ENCODE peak calls at places on chromosome 3, in four cellular contexts. K is stomach, X is iPS DF 6.9, W is cardiac fibroblast. Q is an unnamed sample.
A peak's percentile ranks its signal among the peaks of the same experiment; 100 is the strongest.

GRCh38 chr3:157069406-157069805 is 90.5 kb downstream of the CCNL1 start:
- DNase-seq in K (no peak), X (no peak), W (no peak), Q (no peak)

GRCh38 chr3:160661660-160662059 is 15.3 kb upstream of the ARL14 start:
- DNase-seq in K (no peak), X (no peak), W (no peak), Q (no peak)

GRCh38 chr3:126155280-126155640 is 25.1 kb downstream of the ALDH1L1 start:
- DNase-seq in K (no peak), X (no peak), W (no peak), Q (no peak)

GRCh38 chr3:58434990-58435389 is 1.4 kb upstream of the PDHB start:
- DNase-seq in K (no peak), X (peak; percentile 83), W (peak; percentile 82), Q (peak; percentile 86)

GRCh38 chr3:64687781-64688515 is at the start of gene ADAMTS9:
- DNase-seq in K (peak; percentile 42), X (no peak), W (peak; percentile 89), Q (peak; percentile 53)

GRCh38 chr3:13451301-13451673 is 28.8 kb upstream of the HDAC11 start:
- DNase-seq in K (no peak), X (no peak), W (no peak), Q (no peak)

GRCh38 chr3:36992806-36993325 is at the start of gene EPM2AIP1:
- DNase-seq in K (no peak), X (peak; percentile 5), W (no peak), Q (no peak)

GRCh38 chr3:180707921-180708320 is 28.6 kb upstream of the CCDC39 start:
- DNase-seq in K (no peak), X (no peak), W (no peak), Q (no peak)

GRCh38 chr3:3127432-3128010 is 781 bp downstream of the TRNT1 start:
- DNase-seq in K (no peak), X (no peak), W (no peak), Q (peak; percentile 11)

GRCh38 chr3:105793040-105793439 is 75.8 kb downstream of the CBLB start:
- DNase-seq in K (no peak), X (no peak), W (peak; percentile 39), Q (no peak)

GRCh38 chr3:175338775-175339535 is 479.8 kb downstream of the NAALADL2 start:
- DNase-seq in K (peak; percentile 26), X (no peak), W (peak; percentile 38), Q (peak; percentile 76)
- H3K4me3 ChIP-seq in K (no peak overlapping the region), X (no peak overlapping the region), W (no peak overlapping the region), Q (no peak overlapping the region)

DNA sequence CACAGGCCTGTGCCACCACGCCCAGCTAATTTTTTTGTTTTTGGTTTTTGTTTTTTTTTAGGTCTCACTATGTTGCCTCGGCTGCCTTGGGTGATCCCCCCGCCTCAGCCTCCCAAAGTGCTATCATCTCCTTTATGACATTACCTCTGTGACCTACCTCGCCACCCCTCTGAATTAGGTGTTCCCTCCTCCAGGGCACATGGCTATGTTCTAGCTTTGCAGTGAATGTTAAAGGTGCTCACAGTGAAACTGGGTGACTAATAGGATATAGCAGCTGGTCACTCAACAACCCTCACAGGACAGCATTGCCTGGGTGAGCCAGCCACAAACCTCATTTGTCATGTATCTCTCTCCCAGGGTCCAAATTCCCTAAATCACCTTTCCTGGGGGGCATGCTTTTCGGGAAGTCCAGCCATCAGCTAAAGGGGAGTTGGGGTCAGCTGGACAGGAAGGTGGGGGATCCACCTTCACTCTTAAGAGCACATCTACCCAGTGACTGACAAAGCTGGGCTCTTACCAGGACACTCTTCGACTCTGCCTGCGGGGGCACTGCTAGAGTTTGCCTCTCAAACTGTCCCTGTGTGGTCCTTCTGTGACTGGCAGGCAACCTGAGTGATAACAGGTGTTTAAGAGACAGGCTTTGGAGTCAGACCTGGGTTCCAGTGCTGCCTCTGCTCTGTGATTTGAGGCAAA is 1.6 kb upstream of the TTLL3 start:
- DNase-seq in K (no peak), X (no peak), W (peak; percentile 23), Q (peak; percentile 27)
- H3K4me3 ChIP-seq in K (no peak overlapping the region), X (no peak overlapping the region), W (no peak overlapping the region), Q (no peak overlapping the region)

GRCh38 chr3:112132088-112132487 is 960 bp downstream of the GCSAM start:
- DNase-seq in K (no peak), X (no peak), W (no peak), Q (no peak)
- H3K4me3 ChIP-seq in K (no peak overlapping the region), X (no peak overlapping the region), W (no peak overlapping the region), Q (no peak overlapping the region)

GRCh38 chr3:72474775-72475174 is 373.5 kb downstream of the SHQ1 start:
- DNase-seq in K (no peak), X (no peak), W (no peak), Q (no peak)
- H3K4me3 ChIP-seq in K (no peak overlapping the region), X (no peak overlapping the region), W (no peak overlapping the region), Q (no peak overlapping the region)

DNA sequence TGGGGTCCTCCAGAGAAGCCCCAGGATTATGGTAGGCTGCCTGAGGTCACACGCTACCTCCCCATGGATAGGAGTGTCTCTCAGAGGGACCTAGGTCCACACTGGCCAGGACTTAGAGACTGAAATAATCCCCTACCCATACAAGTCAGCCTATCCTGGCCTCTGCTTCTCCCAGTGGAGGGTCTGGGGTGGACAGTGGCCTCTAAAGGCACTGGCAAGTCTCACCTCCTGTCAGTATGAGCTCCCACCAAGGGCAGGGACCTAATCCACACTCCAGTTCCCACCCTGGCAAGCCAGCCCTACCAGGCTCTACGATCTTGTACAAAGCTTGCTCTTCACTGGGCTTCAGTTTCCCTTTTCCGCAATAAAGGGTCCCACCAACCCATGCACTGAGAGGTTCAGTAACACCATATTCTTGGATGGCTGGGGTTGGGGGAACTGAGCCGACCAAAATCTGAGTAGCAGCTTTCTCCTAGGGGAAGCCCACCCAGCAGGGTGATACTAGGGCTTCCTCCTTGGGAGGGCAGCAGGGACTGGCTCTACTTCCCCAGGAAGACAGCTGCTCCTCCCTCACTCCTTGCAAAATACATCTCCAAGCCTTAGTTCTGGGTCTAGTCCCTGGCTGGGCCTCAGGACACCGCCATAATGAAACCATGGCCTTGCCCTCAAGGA is 2.4 kb downstream of the CISH start:
- DNase-seq in K (no peak), X (no peak), W (no peak), Q (no peak)
- H3K4me3 ChIP-seq in K (peak overlapping the region; percentile 60), X (no peak overlapping the region), W (no peak overlapping the region), Q (no peak overlapping the region)

GRCh38 chr3:69997486-69998307 is 1.8 kb upstream of the SAMMSON start:
- DNase-seq in K (no peak), X (no peak), W (peak; percentile 16), Q (no peak)

GRCh38 chr3:69999191-70000027 is at the start of gene SAMMSON:
- DNase-seq in K (no peak), X (no peak), W (peak; percentile 37), Q (peak; percentile 25)

GRCh38 chr3:70000028-70000410 is 486 bp downstream of the SAMMSON start:
- DNase-seq in K (no peak), X (no peak), W (no peak), Q (no peak)

GRCh38 chr3:70000563-70001081 is 1.1 kb downstream of the SAMMSON start:
- DNase-seq in K (no peak), X (no peak), W (no peak), Q (no peak)

GRCh38 chr3:69998759-69999158 is 774 bp upstream of the SAMMSON start:
- DNase-seq in K (peak; percentile 33), X (no peak), W (no peak), Q (no peak)
- H3K4me3 ChIP-seq in K (no peak overlapping the region), X (no peak overlapping the region), W (no peak overlapping the region), Q (peak overlapping the region; percentile 18)

GRCh38 chr3:50529996-50530706 is 26.7 kb upstream of the CACNA2D2 start:
- DNase-seq in K (no peak), X (no peak), W (no peak), Q (no peak)
- H3K4me3 ChIP-seq in K (peak overlapping the region; percentile 15), X (peak overlapping the region; percentile 21), W (no peak overlapping the region), Q (no peak overlapping the region)

GRCh38 chr3:49198611-49199230 is 27.3 kb downstream of the KLHDC8B start:
- DNase-seq in K (no peak), X (no peak), W (no peak), Q (no peak)
- H3K4me3 ChIP-seq in K (peak overlapping the region; percentile 22), X (no peak overlapping the region), W (peak overlapping the region; percentile 33), Q (peak overlapping the region; percentile 41)

Q was measured in fibroblast of the aortic adventitia.